ENCODE peak calls at places on chromosome 1, in four cellular contexts. N, F, J and B are unnamed samples.

GRCh38 chr1:170200161-170200560 is 54.4 kb downstream of the NTMT2 start:
- DNase-seq in F (no peak), N (no peak), J (no peak), B (no peak)

GRCh38 chr1:39109653-39110052 is 83.5 kb downstream of the NDUFS5 start:
- DNase-seq in N (no peak), J (no peak), F (no peak), B (no peak)

GRCh38 chr1:71561729-71562128 is 480.9 kb upstream of the ZRANB2 start:
- DNase-seq in J (no peak), F (no peak), N (peak), B (peak)

GRCh38 chr1:36990928-36991327 is 43.4 kb downstream of the GRIK3 start:
- DNase-seq in N (no peak), F (no peak), J (no peak), B (no peak)

GRCh38 chr1:91065337-91065736 is 43.5 kb upstream of the ZNF644 start:
- DNase-seq in N (no peak), F (no peak), J (no peak), B (no peak)

GRCh38 chr1:6471969-6472368 is 6.0 kb upstream of the TNFRSF25 start:
- DNase-seq in N (no peak), J (no peak), F (no peak), B (no peak)

GRCh38 chr1:153985984-153986761 is at the start of gene RAB13:
- DNase-seq in F (no peak), N (peak), J (no peak), B (peak)

GRCh38 chr1:118147542-118147941 is 37.5 kb downstream of the SPAG17 start:
- DNase-seq in J (no peak), N (peak), F (no peak), B (peak)

GRCh38 chr1:81547912-81548303 is 252.8 kb upstream of the ADGRL2 start:
- DNase-seq in J (no peak), N (no peak), F (no peak), B (no peak)

GRCh38 chr1:99634971-99635624 is 10.8 kb upstream of the PALMD start:
- DNase-seq in F (no peak), J (no peak), N (no peak), B (no peak)

GRCh38 chr1:51897699-51898031 is 19.1 kb upstream of the NRDC start:
- DNase-seq in N (peak), J (no peak), F (no peak), B (peak)

GRCh38 chr1:6009120-6010040 is 17.2 kb upstream of the NPHP4 start:
- DNase-seq in F (no peak), J (no peak), N (no peak), B (no peak)

GRCh38 chr1:40462956-40463590 is 12.8 kb downstream of the ZFP69B start:
- DNase-seq in F (no peak), J (no peak), N (no peak), B (peak)

GRCh38 chr1:86704972-86705632 is 726 bp downstream of the SH3GLB1 start:
- DNase-seq in J (peak), N (peak), F (peak), B (peak)

GRCh38 chr1:8247821-8248436 is 70.0 kb upstream of the SLC45A1 start:
- DNase-seq in F (no peak), J (no peak), N (no peak), B (no peak)

GRCh38 chr1:43414634-43415223 is 25.0 kb downstream of the SZT2 start:
- DNase-seq in F (peak), N (peak), J (no peak), B (peak)